ENCODE peak calls at places on chromosome 4, in eight cellular contexts. One of them, this sample, is unnamed.

GRCh38 chr4:138645289-138645688 is 370.3 kb upstream of the NOCT start:
- DNase-seq in NCI-H226: no peak
- DNase-seq in amygdala: no peak
- DNase-seq in H9: no peak
- DNase-seq in right atrium auricular region: no peak
- DNase-seq in SHP77: no peak
- DNase-seq in cardiac muscle cell: no peak
- DNase-seq in non-pigmented ciliary epithelial cell: no peak
- DNase-seq in this sample: no peak

GRCh38 chr4:168028970-168029610 is 63.2 kb upstream of the ANXA10 start:
- DNase-seq in non-pigmented ciliary epithelial cell: no peak
- DNase-seq in cardiac muscle cell: no peak
- DNase-seq in NCI-H226: no peak
- DNase-seq in H9: no peak
- DNase-seq in amygdala: no peak
- DNase-seq in SHP77: no peak
- DNase-seq in right atrium auricular region: no peak
- DNase-seq in this sample: no peak

GRCh38 chr4:156865391-156865790 is 106.2 kb downstream of the PDGFC start:
- DNase-seq in right atrium auricular region: no peak
- DNase-seq in NCI-H226: no peak
- DNase-seq in H9: no peak
- DNase-seq in SHP77: no peak
- DNase-seq in cardiac muscle cell: no peak
- DNase-seq in non-pigmented ciliary epithelial cell: no peak
- DNase-seq in amygdala: no peak
- DNase-seq in this sample: no peak

GRCh38 chr4:138090145-138090917 is 151.8 kb downstream of the SLC7A11 start:
- DNase-seq in amygdala: peak
- DNase-seq in non-pigmented ciliary epithelial cell: peak
- DNase-seq in right atrium auricular region: peak
- DNase-seq in NCI-H226: peak
- DNase-seq in SHP77: peak
- DNase-seq in H9: peak
- DNase-seq in cardiac muscle cell: peak
- DNase-seq in this sample: peak

GRCh38 chr4:19806865-19807264 is 444.8 kb upstream of the SLIT2 start:
- DNase-seq in H9: no peak
- DNase-seq in non-pigmented ciliary epithelial cell: no peak
- DNase-seq in NCI-H226: no peak
- DNase-seq in amygdala: no peak
- DNase-seq in SHP77: no peak
- DNase-seq in cardiac muscle cell: no peak
- DNase-seq in right atrium auricular region: no peak
- DNase-seq in this sample: no peak

GRCh38 chr4:113327513-113327912 is 278.1 kb downstream of the ANK2 start:
- DNase-seq in cardiac muscle cell: peak
- DNase-seq in SHP77: no peak
- DNase-seq in non-pigmented ciliary epithelial cell: no peak
- DNase-seq in H9: no peak
- DNase-seq in NCI-H226: no peak
- DNase-seq in amygdala: no peak
- DNase-seq in right atrium auricular region: no peak
- DNase-seq in this sample: no peak

GRCh38 chr4:76116821-76117220 is 31.4 kb downstream of the NUP54 start:
- DNase-seq in H9: no peak
- DNase-seq in cardiac muscle cell: no peak
- DNase-seq in non-pigmented ciliary epithelial cell: no peak
- DNase-seq in right atrium auricular region: no peak
- DNase-seq in amygdala: no peak
- DNase-seq in NCI-H226: no peak
- DNase-seq in SHP77: no peak
- DNase-seq in this sample: no peak

GRCh38 chr4:79982587-79983327 is 90.3 kb downstream of the ANTXR2 start:
- DNase-seq in H9: no peak
- DNase-seq in right atrium auricular region: no peak
- DNase-seq in cardiac muscle cell: peak
- DNase-seq in non-pigmented ciliary epithelial cell: no peak
- DNase-seq in NCI-H226: no peak
- DNase-seq in amygdala: no peak
- DNase-seq in SHP77: no peak
- DNase-seq in this sample: no peak

GRCh38 chr4:3302164-3302785 is 9.5 kb downstream of the RGS12 start:
- DNase-seq in amygdala: no peak
- DNase-seq in H9: no peak
- DNase-seq in non-pigmented ciliary epithelial cell: no peak
- DNase-seq in cardiac muscle cell: no peak
- DNase-seq in NCI-H226: no peak
- DNase-seq in right atrium auricular region: no peak
- DNase-seq in SHP77: no peak
- DNase-seq in this sample: no peak

GRCh38 chr4:8472689-8473197 is 32.2 kb downstream of the TRMT44 start:
- DNase-seq in non-pigmented ciliary epithelial cell: peak
- DNase-seq in right atrium auricular region: no peak
- DNase-seq in cardiac muscle cell: peak
- DNase-seq in H9: no peak
- DNase-seq in SHP77: no peak
- DNase-seq in amygdala: no peak
- DNase-seq in NCI-H226: peak
- DNase-seq in this sample: no peak

GRCh38 chr4:39542633-39543393 is 15.6 kb upstream of the UGDH start:
- DNase-seq in right atrium auricular region: no peak
- DNase-seq in amygdala: no peak
- DNase-seq in non-pigmented ciliary epithelial cell: no peak
- DNase-seq in H9: no peak
- DNase-seq in SHP77: no peak
- DNase-seq in cardiac muscle cell: no peak
- DNase-seq in NCI-H226: no peak
- DNase-seq in this sample: no peak